ENCODE peak calls at places on chromosome 14, in nine cellular contexts. Y is GM12878, W is GM23248, U is PC-3, E is hepatocyte, G is A673, H is endothelial cell of umbilical vein, N is fibroblast of lung, Z is neural progenitor cell. P is an unnamed sample.

GRCh38 chr14:20503905-20504304 is 1.4 kb upstream of the RNASE10 start:
- DNase-seq in E (no peak), Z (no peak), G (no peak), H (peak), U (no peak), W (no peak), Y (no peak), N (no peak), P (no peak)

GRCh38 chr14:96104469-96105057 is 65.4 kb downstream of the C14orf132 start:
- DNase-seq in W (peak), G (no peak), E (peak), Z (no peak), U (peak), Y (no peak), H (peak), N (peak), P (peak)

GRCh38 chr14:34496679-34497513 is 34.9 kb upstream of the SPTSSA start:
- DNase-seq in W (peak), G (peak), E (peak), H (peak), U (peak), Z (peak), Y (no peak), N (peak), P (peak)

GRCh38 chr14:68690106-68690960 is 102.5 kb downstream of the ZFP36L1 start:
- DNase-seq in G (no peak), Z (peak), N (peak), U (no peak), E (no peak), W (peak), H (no peak), Y (no peak), P (no peak)

GRCh38 chr14:20446889-20447288 is 7.7 kb downstream of the OSGEP start:
- DNase-seq in Y (no peak), N (no peak), G (no peak), Z (no peak), W (no peak), U (no peak), E (no peak), H (no peak), P (no peak)

GRCh38 chr14:105601360-105602242 is 75.2 kb downstream of the TMEM121 start:
- DNase-seq in H (no peak), N (no peak), U (no peak), E (peak), Y (no peak), W (no peak), G (no peak), Z (no peak), P (no peak)

GRCh38 chr14:72305555-72305954 is 373.3 kb downstream of the RGS6 start:
- DNase-seq in Z (no peak), E (no peak), G (no peak), H (no peak), U (no peak), Y (no peak), N (no peak), W (no peak), P (no peak)

GRCh38 chr14:23118506-23119361 is at the start of gene CEBPE:
- DNase-seq in H (no peak), W (no peak), U (no peak), G (no peak), Y (no peak), N (no peak), E (no peak), Z (no peak), P (no peak)

GRCh38 chr14:72613196-72613974 is 280.5 kb downstream of the DPF3 start:
- DNase-seq in N (no peak), H (peak), G (no peak), Z (no peak), W (peak), E (peak), U (peak), Y (no peak), P (no peak)

GRCh38 chr14:95901014-95901413 is 24.4 kb downstream of the TUNAR start:
- DNase-seq in W (peak), Z (no peak), Y (no peak), N (peak), G (no peak), E (no peak), H (no peak), U (no peak), P (no peak)

GRCh38 chr14:64060648-64061096 is 207.9 kb downstream of the SYNE2 start:
- DNase-seq in U (peak), Y (no peak), G (peak), W (peak), E (no peak), N (no peak), H (peak), Z (peak), P (peak)

GRCh38 chr14:32028599-32028998 is 48.5 kb upstream of the ARHGAP5 start:
- DNase-seq in G (no peak), N (peak), H (no peak), E (no peak), U (peak), W (peak), Z (no peak), Y (no peak), P (peak)

GRCh38 chr14:102192840-102193502 is 53.3 kb downstream of the WDR20 start:
- DNase-seq in G (no peak), H (no peak), Z (peak), W (peak), U (no peak), N (no peak), E (no peak), Y (no peak), P (no peak)

GRCh38 chr14:103562135-103562384 is 397 bp downstream of the BAG5 start:
- DNase-seq in E (no peak), U (peak), N (no peak), H (peak), G (no peak), Y (no peak), W (peak), Z (no peak), P (no peak)

GRCh38 chr14:103023881-103024473 is 33.4 kb downstream of the CDC42BPB start:
- DNase-seq in E (no peak), Y (no peak), H (peak), W (peak), Z (no peak), G (peak), N (peak), U (peak), P (no peak)

GRCh38 chr14:61930101-61930857 is 168.1 kb downstream of the SNAPC1 start:
- DNase-seq in G (no peak), U (no peak), W (no peak), H (no peak), E (no peak), N (no peak), Z (no peak), Y (no peak), P (no peak)

GRCh38 chr14:34872822-34873590 is 2.2 kb downstream of the BAZ1A start:
- DNase-seq in G (peak), N (peak), Y (no peak), W (peak), E (peak), H (no peak), U (no peak), Z (peak), P (peak)

GRCh38 chr14:92386637-92387036 is 63.7 kb downstream of the SLC24A4 start:
- DNase-seq in W (no peak), H (no peak), G (no peak), Z (no peak), U (no peak), E (peak), N (no peak), Y (no peak), P (no peak)

GRCh38 chr14:101442451-101442850 is 118.8 kb upstream of the DIO3 start:
- DNase-seq in G (no peak), N (peak), E (no peak), Y (no peak), Z (no peak), H (no peak), W (no peak), U (no peak), P (no peak)

GRCh38 chr14:65156568-65157366 is 54.5 kb upstream of the MAX start:
- DNase-seq in G (no peak), Z (no peak), W (peak), N (peak), U (peak), Y (peak), H (no peak), E (no peak), P (no peak)

GRCh38 chr14:64841121-64841611 is 38.5 kb downstream of the SPTB start:
- DNase-seq in Z (peak), E (peak), G (peak), H (no peak), Y (no peak), W (peak), N (peak), U (peak), P (peak)

GRCh38 chr14:31435276-31435675 is 14.9 kb upstream of the HEATR5A start:
- DNase-seq in Y (no peak), E (no peak), H (no peak), U (no peak), Z (no peak), N (peak), G (peak), W (peak), P (no peak)

GRCh38 chr14:47040490-47040889 is 388.9 kb upstream of the RPL10L start:
- DNase-seq in H (peak), G (peak), Y (no peak), Z (peak), N (peak), W (no peak), E (peak), U (peak), P (no peak)

GRCh38 chr14:77641207-77641533 is 24.7 kb upstream of the SPTLC2 start:
- DNase-seq in U (no peak), E (no peak), N (no peak), H (no peak), Y (no peak), G (no peak), W (peak), Z (no peak), P (no peak)

GRCh38 chr14:20501346-20501745 is 4.0 kb upstream of the RNASE10 start:
- DNase-seq in W (peak), U (peak), H (peak), Z (no peak), N (peak), G (no peak), Y (no peak), E (no peak), P (no peak)

GRCh38 chr14:72916174-72916573 is 10.1 kb upstream of the DCAF4 start:
- DNase-seq in Y (no peak), N (peak), H (no peak), U (peak), E (no peak), Z (no peak), W (peak), G (no peak), P (no peak)

DNA sequence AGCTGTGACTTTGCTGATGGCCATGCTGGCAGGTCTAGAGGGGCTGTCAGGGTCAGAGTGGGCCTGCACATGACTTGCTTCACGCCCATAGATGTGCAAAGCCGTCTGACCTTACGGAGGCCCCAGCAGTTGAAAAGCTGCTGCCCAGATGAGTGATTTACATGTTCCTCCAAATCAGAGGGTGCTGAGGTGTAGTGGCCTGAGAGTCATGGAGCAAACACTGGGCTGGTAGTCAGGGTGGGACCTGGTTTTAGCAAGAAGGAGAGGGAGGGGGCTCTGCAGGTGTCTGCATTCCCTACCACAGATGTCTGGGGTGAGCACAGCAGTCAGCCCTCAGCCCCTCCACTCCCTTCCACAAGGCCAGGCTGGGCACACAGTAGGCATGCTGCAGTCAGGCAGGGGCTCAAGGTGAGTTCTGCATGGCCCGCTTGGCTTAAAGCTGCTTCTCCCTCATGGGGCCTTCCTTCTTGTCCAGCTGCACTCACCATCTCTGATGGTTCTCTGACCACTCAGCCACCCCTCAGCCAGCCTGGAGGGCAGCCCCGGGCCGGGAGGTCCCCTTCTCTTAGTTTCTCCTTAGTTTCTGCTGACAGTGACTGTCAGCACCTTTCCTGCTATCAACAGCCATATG is 34.2 kb upstream of the EML1 start:
- DNase-seq in H (no peak), Z (no peak), Y (no peak), U (no peak), N (no peak), G (no peak), W (no peak), E (no peak), P (no peak)
- TF ChIP-seq EZH2 in H (no peak), Z (no peak), Y (no peak), U (no peak), N (no peak), G (no peak), W (no peak), E (no peak), P (no peak)

GRCh38 chr14:36655571-36655962 is 6.1 kb upstream of the PAX9 start:
- DNase-seq in H (no peak), U (no peak), W (no peak), Y (no peak), E (no peak), G (no peak), N (no peak), Z (peak), P (no peak)

GRCh38 chr14:36653412-36653811 is 8.2 kb upstream of the PAX9 start:
- DNase-seq in W (no peak), G (no peak), H (no peak), Y (no peak), Z (no peak), E (no peak), U (no peak), N (no peak), P (no peak)

GRCh38 chr14:36655963-36656768 is 5.5 kb upstream of the PAX9 start:
- DNase-seq in W (peak), E (peak), G (peak), Y (no peak), Z (peak), N (no peak), H (no peak), U (peak), P (no peak)

GRCh38 chr14:36654185-36655053 is 7.2 kb upstream of the PAX9 start:
- DNase-seq in E (no peak), U (no peak), N (no peak), Z (peak), W (no peak), Y (no peak), H (no peak), G (no peak), P (no peak)

GRCh38 chr14:36655054-36655381 is 6.6 kb upstream of the PAX9 start:
- DNase-seq in W (no peak), Y (no peak), H (no peak), N (no peak), U (no peak), E (no peak), Z (peak), G (no peak), P (no peak)
- TF ChIP-seq EZH2 in W (peak), Y (no peak), H (peak), N (no peak), U (no peak), E (no peak), Z (peak), G (no peak), P (no peak)

GRCh38 chr14:50830044-50830931 is 674 bp downstream of the NIN start:
- DNase-seq in W (peak), H (peak), N (peak), Y (peak), Z (peak), E (peak), G (peak), U (peak), P (peak)

GRCh38 chr14:50829472-50830043 is 1.4 kb downstream of the NIN start:
- DNase-seq in W (peak), N (no peak), G (no peak), H (no peak), E (no peak), Z (peak), Y (no peak), U (no peak), P (no peak)

GRCh38 chr14:50831704-50832130 is 755 bp upstream of the NIN start:
- DNase-seq in H (no peak), Y (no peak), U (no peak), E (peak), Z (peak), N (peak), G (peak), W (peak), P (no peak)

GRCh38 chr14:50832935-50833607 is 2.1 kb upstream of the NIN start:
- DNase-seq in U (no peak), Z (no peak), H (no peak), Y (no peak), G (no peak), W (no peak), N (no peak), E (no peak), P (no peak)

GRCh38 chr14:50830932-50831703 is at the start of gene NIN:
- DNase-seq in N (peak), E (peak), Z (peak), G (peak), Y (no peak), H (peak), U (peak), W (peak), P (peak)
- TF ChIP-seq EZH2 in N (no peak), E (no peak), Z (no peak), G (no peak), Y (no peak), H (no peak), U (no peak), W (no peak), P (no peak)

DNA sequence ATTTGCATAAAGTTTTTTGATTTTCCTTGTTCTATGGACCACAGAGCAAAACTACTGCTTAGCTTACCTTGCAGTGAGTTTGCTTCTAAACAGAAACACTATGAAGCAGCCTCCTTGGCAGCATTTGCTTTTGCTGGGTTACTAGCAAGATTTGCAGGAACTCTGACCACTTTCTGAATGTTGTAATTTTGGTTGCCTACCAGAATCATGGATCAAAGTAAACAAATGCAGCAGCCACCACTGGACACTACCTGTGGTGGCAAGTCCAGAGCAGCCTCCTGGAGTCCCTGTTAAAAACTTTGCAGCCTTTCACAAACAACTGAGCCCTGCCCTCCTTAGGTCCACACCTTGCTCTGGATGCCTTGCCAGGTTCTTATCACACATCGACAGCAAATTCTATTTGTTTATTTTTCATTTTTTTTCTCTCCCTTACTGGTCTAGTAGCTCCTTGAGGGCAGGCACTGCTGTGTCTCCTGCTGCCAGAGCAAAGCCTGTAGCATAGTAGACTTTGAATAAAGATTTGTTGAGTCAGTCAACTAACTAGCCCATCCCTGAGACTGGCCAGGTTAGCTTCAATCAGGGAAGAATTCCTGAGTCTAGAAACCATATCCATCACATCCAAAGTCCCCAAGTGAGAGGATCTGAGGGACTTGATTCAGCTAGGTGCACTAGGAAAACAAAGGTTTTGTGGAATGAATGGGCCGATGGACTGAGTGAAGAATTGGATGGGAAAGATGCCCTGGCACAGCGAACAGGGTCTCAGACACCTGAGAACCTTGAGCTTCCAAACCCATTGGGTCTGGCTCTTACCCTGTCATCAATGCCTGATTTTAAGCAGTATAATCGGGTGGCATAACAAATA is 5.7 kb downstream of the TTC6 start:
- DNase-seq in G (no peak), Y (no peak), Z (no peak), E (no peak), H (no peak), U (peak), W (no peak), N (no peak), P (no peak)
- TF ChIP-seq EZH2 in G (no peak), Y (no peak), Z (no peak), E (no peak), H (no peak), U (no peak), W (no peak), N (no peak), P (no peak)

GRCh38 chr14:60515244-60515695 is 6.3 kb downstream of the SIX6 start:
- DNase-seq in W (no peak), H (no peak), U (no peak), N (no peak), Z (no peak), G (no peak), Y (no peak), E (peak), P (no peak)

GRCh38 chr14:60510976-60511599 is 2.1 kb downstream of the SIX6 start:
- DNase-seq in W (no peak), H (no peak), Y (no peak), G (no peak), N (no peak), E (no peak), U (no peak), Z (peak), P (no peak)

GRCh38 chr14:60512952-60513554 is 4.1 kb downstream of the SIX6 start:
- DNase-seq in Y (no peak), E (no peak), G (no peak), H (no peak), W (no peak), N (no peak), Z (peak), U (no peak), P (no peak)

GRCh38 chr14:60514378-60515243 is 5.7 kb downstream of the SIX6 start:
- DNase-seq in W (peak), E (peak), U (peak), G (peak), Y (no peak), Z (peak), H (no peak), N (peak), P (peak)

DNA sequence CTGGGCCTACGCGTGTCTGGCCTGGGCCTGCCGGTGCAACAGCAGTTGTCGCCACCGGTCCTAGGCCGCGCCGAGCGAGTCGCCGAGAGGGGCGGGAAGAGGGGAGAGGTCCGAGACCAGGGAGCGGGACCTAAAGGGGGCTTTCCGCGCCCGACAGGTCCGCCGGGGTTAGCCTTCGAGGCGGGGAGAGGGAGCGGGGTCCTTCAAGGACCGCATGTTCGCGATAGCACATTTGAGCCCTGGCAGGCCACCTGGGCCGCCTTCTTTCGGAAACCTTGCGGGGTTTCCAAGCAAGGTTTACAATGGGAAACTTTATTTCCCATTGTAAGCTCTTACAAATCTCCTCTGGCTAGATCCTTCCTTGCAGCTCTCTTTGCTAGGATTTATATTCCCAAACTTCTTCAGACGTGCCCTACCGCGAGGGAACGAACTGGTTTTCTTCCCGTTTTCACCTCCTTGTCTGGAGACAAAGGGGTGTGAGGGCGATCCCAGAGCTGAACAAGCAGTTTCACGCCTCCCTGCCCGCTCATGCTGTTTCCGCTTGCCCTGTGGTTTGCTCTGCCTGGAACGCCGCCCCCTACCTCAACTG is 6.8 kb downstream of the SIX6 start:
- DNase-seq in Z (peak), G (no peak), Y (no peak), H (no peak), W (no peak), U (no peak), E (no peak), N (no peak), P (no peak)
- TF ChIP-seq EZH2 in Z (no peak), G (no peak), Y (no peak), H (peak), W (peak), U (no peak), E (no peak), N (peak), P (no peak)